ENCODE peak calls at places on chromosomes 3 and 15, in ten cellular contexts. L, I, X, J, R, P, Q, C, S and Y are unnamed samples.
A peak's percentile ranks its signal among the peaks of the same experiment; 100 is the strongest.

GRCh38 chr3:126678691-126679317 is 23.9 kb upstream of the TXNRD3 start:
- DNase-seq in L (no peak), I (no peak), X (no peak), J (no peak), R (no peak), P (no peak), Q (no peak), C (no peak), S (no peak), Y (no peak)

GRCh38 chr3:190175490-190175889 is 54.8 kb upstream of the P3H2 start:
- DNase-seq in L (no peak), I (no peak), X (no peak), J (peak; percentile 28), R (no peak), P (no peak), Q (no peak), C (peak; percentile 54), S (no peak), Y (peak; percentile 26)

GRCh38 chr15:39066677-39067076 is 502.1 kb upstream of the RASGRP1 start:
- DNase-seq in L (no peak), I (no peak), X (no peak), J (no peak), R (no peak), P (no peak), Q (no peak), C (peak; percentile 29), S (no peak), Y (no peak)

GRCh38 chr15:40454904-40455391 is 14.2 kb downstream of the BAHD1 start:
- DNase-seq in L (no peak), I (no peak), X (no peak), J (peak; percentile 19), R (peak; percentile 35), P (no peak), Q (peak; percentile 43), C (peak; percentile 63), S (no peak), Y (peak; percentile 48)

GRCh38 chr3:81776643-81777042 is 15.2 kb upstream of the GBE1 start:
- DNase-seq in L (no peak), I (no peak), X (no peak), J (no peak), R (no peak), P (no peak), Q (no peak), C (no peak), S (no peak), Y (no peak)

GRCh38 chr3:81244196-81244595 is 517.2 kb downstream of the GBE1 start:
- DNase-seq in L (no peak), I (no peak), X (no peak), J (no peak), R (no peak), P (no peak), Q (no peak), C (no peak), S (no peak), Y (no peak)

GRCh38 chr15:40053234-40054055 is 14.5 kb upstream of the SRP14 start:
- DNase-seq in L (no peak), I (no peak), X (no peak), J (no peak), R (no peak), P (no peak), Q (no peak), C (no peak), S (no peak), Y (no peak)

GRCh38 chr3:187473778-187474406 is 105.7 kb downstream of the RTP4 start:
- DNase-seq in L (no peak), I (no peak), X (no peak), J (no peak), R (no peak), P (peak; percentile 26), Q (no peak), C (peak; percentile 41), S (no peak), Y (no peak)

GRCh38 chr3:41202075-41202833 is 2.9 kb downstream of the CTNNB1 start:
- DNase-seq in L (no peak), I (no peak), X (no peak), J (no peak), R (no peak), P (no peak), Q (no peak), C (no peak), S (no peak), Y (no peak)